ENCODE peak calls at places on chromosomes 5 and 9, in five cellular contexts. M is upper lobe of right lung; A is stimulated activated CD4-positive, alpha-beta T cell treated with anti-CD3 and anti-CD28 coated beads, Interleukin-4, amount 100 ng/mL, for 4 hours; K is stimulated activated CD8-positive, alpha-beta memory T cell treated with anti-CD3 and anti-CD28 coated beads, Interleukin-15, amount 100 ng/mL, for 48 hours; V is SJSA1. N is an unnamed sample.
A peak's percentile ranks its signal among the peaks of the same experiment; 100 is the strongest.

GRCh38 chr5:134184155-134185135 is 7.7 kb upstream of the SKP1 start:
- DNase-seq in A (peak; percentile 68), K (peak; percentile 57), M (peak; percentile 75), V (peak; percentile 60), N (peak; percentile 40)

GRCh38 chr9:1083325-1083913 is 33.3 kb downstream of the DMRT2 start:
- DNase-seq in K (no peak), V (no peak), A (no peak), M (no peak), N (peak; percentile 5)

GRCh38 chr5:148790545-148791333 is 35.7 kb upstream of the ADRB2 start:
- DNase-seq in K (no peak), A (no peak), M (no peak), V (peak; percentile 33), N (no peak)

GRCh38 chr5:32869216-32869615 is 158.1 kb downstream of the NPR3 start:
- DNase-seq in M (no peak), K (no peak), V (no peak), A (no peak), N (peak; percentile 9)

GRCh38 chr9:127446720-127447415 is 4.3 kb downstream of the RPL12 start:
- DNase-seq in A (no peak), K (no peak), V (no peak), M (no peak), N (no peak)

GRCh38 chr5:150448353-150448752 is 1.2 kb downstream of the RPS14 start:
- DNase-seq in A (no peak), V (no peak), M (no peak), K (no peak), N (peak; percentile 18)

GRCh38 chr5:175550055-175550660 is 71.8 kb downstream of the SFXN1 start:
- DNase-seq in M (no peak), K (no peak), V (no peak), A (no peak), N (no peak)

GRCh38 chr5:132445930-132446329 is 44.6 kb downstream of the IRF1 start:
- DNase-seq in V (peak; percentile 61), A (no peak), M (no peak), K (no peak), N (no peak)

GRCh38 chr5:85453026-85453349 is 1068.3 kb upstream of the EDIL3 start:
- DNase-seq in K (no peak), A (no peak), V (no peak), M (no peak), N (no peak)

GRCh38 chr5:149407331-149408251 is 28.5 kb upstream of the IL17B start:
- DNase-seq in M (no peak), A (no peak), K (no peak), V (peak; percentile 61), N (no peak)

GRCh38 chr5:174625591-174626365 is 98.6 kb upstream of the MSX2 start:
- DNase-seq in K (no peak), M (no peak), V (no peak), A (no peak), N (no peak)

GRCh38 chr5:148776780-148777179 is 49.6 kb upstream of the ADRB2 start:
- DNase-seq in A (no peak), V (peak; percentile 68), M (no peak), K (no peak), N (peak; percentile 45)

GRCh38 chr5:62719061-62719730 is 140.6 kb downstream of the LRRC70 start:
- DNase-seq in V (no peak), K (no peak), M (no peak), A (no peak), N (no peak)

GRCh38 chr5:149452665-149453617 is 73.8 kb upstream of the IL17B start:
- DNase-seq in M (no peak), V (peak; percentile 96), K (no peak), A (no peak), N (peak; percentile 97)

GRCh38 chr5:150448960-150449490 is 514 bp downstream of the RPS14 start:
- DNase-seq in M (no peak), V (no peak), K (no peak), A (no peak), N (peak; percentile 26)

GRCh38 chr9:131233556-131233955 is 42.8 kb downstream of the FAM78A start:
- DNase-seq in V (no peak), A (no peak), K (no peak), M (no peak), N (no peak)

GRCh38 chr5:93995126-93995621 is 253.8 kb upstream of the POU5F2 start:
- DNase-seq in M (no peak), V (no peak), A (no peak), K (no peak), N (peak; percentile 29)

GRCh38 chr5:11476866-11477265 is 427.4 kb downstream of the CTNND2 start:
- DNase-seq in A (no peak), K (no peak), M (no peak), V (no peak), N (no peak)

GRCh38 chr5:174444791-174445190 is 279.6 kb upstream of the MSX2 start:
- DNase-seq in A (no peak), K (no peak), M (no peak), V (no peak), N (no peak)

GRCh38 chr5:8943301-8943700 is 602.6 kb downstream of the SEMA5A start:
- DNase-seq in V (no peak), A (no peak), M (no peak), K (no peak), N (peak; percentile 74)

GRCh38 chr9:110287289-110287680 is 31.0 kb upstream of the TXN start:
- DNase-seq in K (no peak), A (no peak), V (no peak), M (no peak), N (no peak)

GRCh38 chr5:173726848-173727557 is 110.6 kb upstream of the BOD1 start:
- DNase-seq in K (no peak), M (no peak), V (no peak), A (no peak), N (peak; percentile 25)

GRCh38 chr9:99635032-99635431 is 186.7 kb upstream of the NR4A3 start:
- DNase-seq in V (no peak), K (no peak), A (no peak), M (no peak), N (peak; percentile 31)

GRCh38 chr5:1637639-1638481 is 114.1 kb upstream of the LPCAT1 start:
- DNase-seq in M (peak; percentile 61), A (no peak), K (no peak), V (no peak), N (no peak)

GRCh38 chr5:141903261-141903660 is 20.4 kb upstream of the DELE1 start:
- DNase-seq in M (no peak), V (no peak), K (no peak), A (no peak), N (no peak)

GRCh38 chr9:105385372-105385985 is 62.4 kb upstream of the FSD1L start:
- DNase-seq in A (peak; percentile 3), K (no peak), M (no peak), V (peak; percentile 52), N (peak; percentile 25)